ENCODE peak calls at places on chromosomes 16 and 17, in seven cellular contexts. One of them, this sample, is unnamed.

GRCh38 chr16:88403794-88404581 is 21.2 kb downstream of the ZNF469 start:
- DNase-seq in H1: no peak
- DNase-seq in SK-N-SH: no peak
- DNase-seq in K562: no peak
- DNase-seq in HCT116: no peak
- DNase-seq in GM12878: no peak
- DNase-seq in HepG2: no peak
- DNase-seq in this sample: no peak

GRCh38 chr17:32822996-32823395 is 53.9 kb downstream of the MYO1D start:
- DNase-seq in H1: no peak
- DNase-seq in SK-N-SH: peak; percentile 16
- DNase-seq in K562: no peak
- DNase-seq in HCT116: no peak
- DNase-seq in GM12878: no peak
- DNase-seq in HepG2: no peak
- DNase-seq in this sample: no peak

GRCh38 chr17:56891751-56892150 is 22.1 kb downstream of the TRIM25 start:
- DNase-seq in H1: peak; percentile 90
- DNase-seq in SK-N-SH: peak; percentile 52
- DNase-seq in K562: peak; percentile 34
- DNase-seq in HCT116: no peak
- DNase-seq in GM12878: no peak
- DNase-seq in HepG2: no peak
- DNase-seq in this sample: no peak

GRCh38 chr17:29399634-29400033 is 9.5 kb downstream of the TAOK1 start:
- DNase-seq in H1: no peak
- DNase-seq in SK-N-SH: no peak
- DNase-seq in K562: no peak
- DNase-seq in HCT116: no peak
- DNase-seq in GM12878: no peak
- DNase-seq in HepG2: no peak
- DNase-seq in this sample: no peak

GRCh38 chr16:11670171-11671131 is 2.2 kb downstream of the SNN start:
- DNase-seq in H1: no peak
- DNase-seq in SK-N-SH: no peak
- DNase-seq in K562: no peak
- DNase-seq in HCT116: no peak
- DNase-seq in GM12878: peak; percentile 46
- DNase-seq in HepG2: no peak
- DNase-seq in this sample: no peak

GRCh38 chr17:21353326-21354010 is 22.7 kb upstream of the KCNJ12 start:
- DNase-seq in H1: no peak
- DNase-seq in SK-N-SH: no peak
- DNase-seq in K562: no peak
- DNase-seq in HCT116: no peak
- DNase-seq in GM12878: no peak
- DNase-seq in HepG2: no peak
- DNase-seq in this sample: no peak

GRCh38 chr17:40582328-40582901 is 17.1 kb upstream of the CCR7 start:
- DNase-seq in H1: no peak
- DNase-seq in SK-N-SH: no peak
- DNase-seq in K562: no peak
- DNase-seq in HCT116: no peak
- DNase-seq in GM12878: peak; percentile 99
- DNase-seq in HepG2: no peak
- DNase-seq in this sample: no peak

GRCh38 chr17:5254903-5255521 is 20.4 kb upstream of the SCIMP start:
- DNase-seq in H1: no peak
- DNase-seq in SK-N-SH: no peak
- DNase-seq in K562: no peak
- DNase-seq in HCT116: no peak
- DNase-seq in GM12878: no peak
- DNase-seq in HepG2: no peak
- DNase-seq in this sample: peak; percentile 98

GRCh38 chr17:927611-928461 is 51.7 kb downstream of the NXN start:
- DNase-seq in H1: no peak
- DNase-seq in SK-N-SH: no peak
- DNase-seq in K562: no peak
- DNase-seq in HCT116: peak; percentile 76
- DNase-seq in GM12878: no peak
- DNase-seq in HepG2: no peak
- DNase-seq in this sample: no peak

GRCh38 chr16:72404299-72404698 is 232.3 kb upstream of the PMFBP1 start:
- DNase-seq in H1: no peak
- DNase-seq in SK-N-SH: no peak
- DNase-seq in K562: no peak
- DNase-seq in HCT116: no peak
- DNase-seq in GM12878: no peak
- DNase-seq in HepG2: no peak
- DNase-seq in this sample: no peak

GRCh38 chr16:84181144-84181915 is 5.5 kb downstream of the TAF1C start:
- DNase-seq in H1: no peak
- DNase-seq in SK-N-SH: no peak
- DNase-seq in K562: no peak
- DNase-seq in HCT116: no peak
- DNase-seq in GM12878: no peak
- DNase-seq in HepG2: no peak
- DNase-seq in this sample: no peak

GRCh38 chr16:81409016-81409556 is 35.5 kb upstream of the CMIP start:
- DNase-seq in H1: no peak
- DNase-seq in SK-N-SH: no peak
- DNase-seq in K562: no peak
- DNase-seq in HCT116: no peak
- DNase-seq in GM12878: no peak
- DNase-seq in HepG2: no peak
- DNase-seq in this sample: no peak
- TF ChIP-seq JUND in H1: no peak
- TF ChIP-seq JUND in SK-N-SH: no peak
- TF ChIP-seq JUND in K562: no peak
- TF ChIP-seq JUND in HCT116: no peak
- TF ChIP-seq JUND in GM12878: no peak
- TF ChIP-seq JUND in HepG2: no peak
- TF ChIP-seq JUND in this sample: no peak

DNA sequence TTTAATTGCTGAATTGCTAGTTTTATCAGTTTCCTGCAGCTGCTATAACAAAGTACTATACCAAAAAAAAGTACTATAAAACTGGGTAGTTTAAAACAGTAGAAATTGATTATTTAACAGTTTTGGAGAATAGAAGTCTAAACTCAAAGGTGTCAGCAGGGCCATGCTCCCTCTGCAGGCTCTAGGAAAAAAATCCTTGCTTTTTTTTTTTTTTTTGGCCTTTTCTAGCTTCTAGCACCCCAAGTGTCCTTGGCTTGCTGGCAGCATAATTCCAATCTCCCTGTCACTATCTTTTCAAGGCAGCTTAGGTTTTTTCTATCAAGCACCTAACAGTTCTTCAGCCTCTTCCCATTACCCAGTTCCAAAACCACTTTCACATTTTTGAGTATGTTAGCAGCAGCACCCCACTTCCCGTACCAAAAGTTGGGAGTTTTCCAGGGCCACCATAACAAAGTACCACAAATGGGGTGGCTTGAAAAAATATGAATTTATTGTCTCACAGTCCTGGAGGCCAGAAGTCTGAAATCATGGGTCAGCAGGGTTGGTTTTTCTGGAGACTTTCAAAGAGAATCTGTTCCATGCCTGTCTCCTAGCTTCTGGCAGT is 37.4 kb downstream of the BPTF start:
- DNase-seq in H1: no peak
- DNase-seq in SK-N-SH: no peak
- DNase-seq in K562: no peak
- DNase-seq in HCT116: no peak
- DNase-seq in GM12878: no peak
- DNase-seq in HepG2: no peak
- DNase-seq in this sample: no peak
- TF ChIP-seq JUND in H1: no peak
- TF ChIP-seq JUND in SK-N-SH: no peak
- TF ChIP-seq JUND in K562: no peak
- TF ChIP-seq JUND in HCT116: no peak
- TF ChIP-seq JUND in GM12878: no peak
- TF ChIP-seq JUND in HepG2: no peak
- TF ChIP-seq JUND in this sample: no peak

GRCh38 chr16:81823734-81824133 is 44.6 kb downstream of the PLCG2 start:
- DNase-seq in H1: no peak
- DNase-seq in SK-N-SH: no peak
- DNase-seq in K562: no peak
- DNase-seq in HCT116: no peak
- DNase-seq in GM12878: no peak
- DNase-seq in HepG2: no peak
- DNase-seq in this sample: no peak

GRCh38 chr16:81826523-81826922 is 47.4 kb downstream of the PLCG2 start:
- DNase-seq in H1: no peak
- DNase-seq in SK-N-SH: no peak
- DNase-seq in K562: no peak
- DNase-seq in HCT116: no peak
- DNase-seq in GM12878: no peak
- DNase-seq in HepG2: no peak
- DNase-seq in this sample: no peak

GRCh38 chr16:81818514-81819304 is 39.6 kb downstream of the PLCG2 start:
- DNase-seq in H1: no peak
- DNase-seq in SK-N-SH: no peak
- DNase-seq in K562: no peak
- DNase-seq in HCT116: no peak
- DNase-seq in GM12878: no peak
- DNase-seq in HepG2: no peak
- DNase-seq in this sample: no peak

GRCh38 chr16:81821422-81822128 is 42.5 kb downstream of the PLCG2 start:
- DNase-seq in H1: no peak
- DNase-seq in SK-N-SH: no peak
- DNase-seq in K562: no peak
- DNase-seq in HCT116: no peak
- DNase-seq in GM12878: peak; percentile 90
- DNase-seq in HepG2: no peak
- DNase-seq in this sample: no peak

DNA sequence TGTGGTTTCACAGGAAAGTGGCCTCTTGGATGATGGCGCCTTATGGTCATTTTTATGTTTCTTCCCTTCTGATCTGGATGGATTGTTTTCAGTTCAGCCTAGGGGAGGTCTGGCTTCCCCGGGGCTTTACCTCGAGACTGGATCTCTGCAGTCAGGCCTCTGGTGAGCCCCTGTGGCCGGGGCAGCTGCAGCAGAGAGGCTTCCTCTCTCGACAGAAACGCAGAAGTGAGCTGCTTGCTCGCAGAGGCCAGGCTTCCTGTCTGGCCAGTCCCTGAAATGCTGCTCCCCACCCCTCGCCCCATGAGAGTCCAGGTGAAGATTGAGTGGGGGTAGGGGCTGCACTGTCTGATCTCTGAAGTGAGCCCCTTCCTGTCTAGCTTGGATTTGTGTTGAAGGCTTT is 44.0 kb downstream of the PLCG2 start:
- DNase-seq in H1: peak; percentile 53
- DNase-seq in SK-N-SH: no peak
- DNase-seq in K562: no peak
- DNase-seq in HCT116: no peak
- DNase-seq in GM12878: no peak
- DNase-seq in HepG2: no peak
- DNase-seq in this sample: no peak
- TF ChIP-seq JUND in H1: no peak
- TF ChIP-seq JUND in SK-N-SH: no peak
- TF ChIP-seq JUND in K562: no peak
- TF ChIP-seq JUND in HCT116: no peak
- TF ChIP-seq JUND in GM12878: no peak
- TF ChIP-seq JUND in HepG2: no peak
- TF ChIP-seq JUND in this sample: no peak

DNA sequence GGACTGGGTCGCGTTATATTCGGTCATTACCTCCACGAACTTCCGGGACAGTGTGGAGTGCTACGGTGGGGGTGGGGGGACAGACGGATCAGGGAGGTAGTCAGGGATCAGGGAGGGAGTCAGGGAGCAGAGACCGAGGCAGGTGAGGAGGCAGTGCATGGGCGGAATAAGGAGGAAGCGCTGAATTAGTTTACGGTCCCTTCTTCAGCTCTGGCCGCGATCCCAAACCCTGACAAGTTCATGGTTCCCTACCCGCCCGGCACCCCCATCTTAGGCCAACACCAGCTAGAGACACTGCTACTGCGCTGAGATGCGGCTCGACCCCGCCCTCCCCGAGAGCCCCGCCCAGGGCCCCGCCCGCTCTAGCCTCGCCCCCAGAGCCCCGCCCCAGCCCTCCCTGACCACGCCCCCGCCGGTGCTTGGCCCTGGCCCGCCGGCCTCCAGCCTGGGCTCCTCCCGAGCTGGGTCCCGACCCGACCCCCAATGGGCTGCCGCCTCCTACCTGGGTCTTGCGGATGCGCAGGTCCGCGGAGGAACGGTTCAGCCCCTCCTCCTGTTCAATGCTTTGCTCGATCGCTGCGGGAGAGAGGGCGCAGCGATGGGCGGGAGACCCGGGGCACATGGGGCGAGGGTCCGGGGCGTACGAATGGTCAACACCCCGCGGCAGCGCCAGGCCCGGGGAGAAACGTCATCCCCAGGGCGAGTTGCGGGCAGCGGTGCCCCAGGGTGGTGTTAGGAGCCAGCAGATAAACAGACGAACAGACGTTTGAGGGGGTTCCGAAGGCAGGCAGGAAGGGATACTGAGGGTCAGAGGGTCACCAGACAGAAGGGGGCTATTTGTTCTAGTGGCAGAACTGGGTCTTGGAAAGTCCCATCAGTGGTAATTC is 12.2 kb downstream of the HSD3B7 start:
- DNase-seq in H1: peak; percentile 89
- DNase-seq in SK-N-SH: peak; percentile 97
- DNase-seq in K562: peak; percentile 98
- DNase-seq in HCT116: peak; percentile 43
- DNase-seq in GM12878: peak; percentile 51
- DNase-seq in HepG2: peak; percentile 79
- DNase-seq in this sample: peak; percentile 85
- TF ChIP-seq JUND in H1: no peak
- TF ChIP-seq JUND in SK-N-SH: no peak
- TF ChIP-seq JUND in K562: no peak
- TF ChIP-seq JUND in HCT116: no peak
- TF ChIP-seq JUND in GM12878: no peak
- TF ChIP-seq JUND in HepG2: no peak
- TF ChIP-seq JUND in this sample: no peak

This sample was measured in T47D.